ENCODE peak calls at places on chromosome 21, in five cellular contexts. One of them, this sample, is unnamed.

GRCh38 chr21:37047079-37047478 is 25.8 kb downstream of the PIGP start:
- DNase-seq in adipocyte: no peak
- DNase-seq in psoas muscle: no peak
- DNase-seq in prostate gland: no peak
- DNase-seq in mammary epithelial cell: peak; percentile 71
- DNase-seq in this sample: no peak

GRCh38 chr21:45270306-45270821 is 17.3 kb downstream of the POFUT2 start:
- DNase-seq in mammary epithelial cell: no peak
- DNase-seq in psoas muscle: no peak
- DNase-seq in prostate gland: no peak
- DNase-seq in adipocyte: no peak
- DNase-seq in this sample: no peak

GRCh38 chr21:33059319-33059894 is 10.5 kb upstream of the OLIG1 start:
- DNase-seq in psoas muscle: no peak
- DNase-seq in prostate gland: no peak
- DNase-seq in mammary epithelial cell: no peak
- DNase-seq in adipocyte: no peak
- DNase-seq in this sample: no peak

GRCh38 chr21:45209046-45209445 is 78.6 kb downstream of the POFUT2 start:
- DNase-seq in adipocyte: peak; percentile 61
- DNase-seq in prostate gland: no peak
- DNase-seq in mammary epithelial cell: peak; percentile 12
- DNase-seq in psoas muscle: no peak
- DNase-seq in this sample: peak; percentile 88

GRCh38 chr21:42654179-42654912 is 925 bp downstream of the PDE9A start:
- DNase-seq in mammary epithelial cell: peak; percentile 26
- DNase-seq in adipocyte: no peak
- DNase-seq in psoas muscle: no peak
- DNase-seq in prostate gland: no peak
- DNase-seq in this sample: no peak

GRCh38 chr21:18164483-18164882 is 80.2 kb upstream of the CHODL start:
- DNase-seq in prostate gland: no peak
- DNase-seq in adipocyte: no peak
- DNase-seq in mammary epithelial cell: no peak
- DNase-seq in psoas muscle: no peak
- DNase-seq in this sample: no peak

GRCh38 chr21:39048064-39048463 is 135.2 kb downstream of the PSMG1 start:
- DNase-seq in prostate gland: no peak
- DNase-seq in mammary epithelial cell: peak; percentile 95
- DNase-seq in psoas muscle: no peak
- DNase-seq in adipocyte: no peak
- DNase-seq in this sample: no peak

GRCh38 chr21:40052276-40052675 is 185.0 kb downstream of the PCP4 start:
- DNase-seq in prostate gland: no peak
- DNase-seq in psoas muscle: no peak
- DNase-seq in adipocyte: no peak
- DNase-seq in mammary epithelial cell: no peak
- DNase-seq in this sample: no peak

GRCh38 chr21:33089439-33089838 is 19.5 kb downstream of the OLIG1 start:
- DNase-seq in prostate gland: no peak
- DNase-seq in adipocyte: no peak
- DNase-seq in mammary epithelial cell: no peak
- DNase-seq in psoas muscle: no peak
- DNase-seq in this sample: no peak

GRCh38 chr21:31132574-31133242 is 94.4 kb upstream of the KRTAP19-8 start:
- DNase-seq in mammary epithelial cell: no peak
- DNase-seq in prostate gland: no peak
- DNase-seq in adipocyte: no peak
- DNase-seq in psoas muscle: no peak
- DNase-seq in this sample: peak; percentile 47

GRCh38 chr21:26845066-26845749 is at the start of gene ADAMTS1:
- DNase-seq in prostate gland: peak; percentile 68
- DNase-seq in psoas muscle: peak; percentile 91
- DNase-seq in mammary epithelial cell: peak; percentile 72
- DNase-seq in adipocyte: peak; percentile 96
- DNase-seq in this sample: peak; percentile 94

GRCh38 chr21:39527067-39527595 is 75.4 kb downstream of the SH3BGR start:
- DNase-seq in prostate gland: no peak
- DNase-seq in adipocyte: no peak
- DNase-seq in psoas muscle: no peak
- DNase-seq in mammary epithelial cell: no peak
- DNase-seq in this sample: no peak

GRCh38 chr21:14523234-14523633 is 22.9 kb downstream of the SAMSN1 start:
- DNase-seq in mammary epithelial cell: no peak
- DNase-seq in adipocyte: no peak
- DNase-seq in prostate gland: no peak
- DNase-seq in psoas muscle: peak; percentile 12
- DNase-seq in this sample: no peak

GRCh38 chr21:46439906-46440305 is 18.8 kb upstream of the DIP2A start:
- DNase-seq in mammary epithelial cell: no peak
- DNase-seq in prostate gland: no peak
- DNase-seq in adipocyte: no peak
- DNase-seq in psoas muscle: no peak
- DNase-seq in this sample: no peak
- H3K36me3 ChIP-seq in mammary epithelial cell: peaks cover 27% of the 10 kb centered on the region
- H3K36me3 ChIP-seq in prostate gland: peaks cover 1% of the 10 kb centered on the region
- H3K36me3 ChIP-seq in adipocyte: peaks cover 76% of the 10 kb centered on the region
- H3K36me3 ChIP-seq in psoas muscle: peaks cover 12% of the 10 kb centered on the region
- H3K36me3 ChIP-seq in this sample: peaks cover 23% of the 10 kb centered on the region

GRCh38 chr21:43885721-43886120 is 20.7 kb downstream of the AGPAT3 start:
- DNase-seq in adipocyte: no peak
- DNase-seq in mammary epithelial cell: no peak
- DNase-seq in psoas muscle: no peak
- DNase-seq in prostate gland: no peak
- DNase-seq in this sample: no peak

GRCh38 chr21:43884012-43884860 is 19.2 kb downstream of the AGPAT3 start:
- DNase-seq in mammary epithelial cell: peak; percentile 37
- DNase-seq in prostate gland: no peak
- DNase-seq in psoas muscle: no peak
- DNase-seq in adipocyte: no peak
- DNase-seq in this sample: no peak

GRCh38 chr21:43884861-43885370 is 19.9 kb downstream of the AGPAT3 start:
- DNase-seq in adipocyte: no peak
- DNase-seq in mammary epithelial cell: no peak
- DNase-seq in psoas muscle: no peak
- DNase-seq in prostate gland: no peak
- DNase-seq in this sample: no peak

GRCh38 chr21:43889055-43889454 is 24.0 kb downstream of the AGPAT3 start:
- DNase-seq in psoas muscle: no peak
- DNase-seq in prostate gland: no peak
- DNase-seq in mammary epithelial cell: no peak
- DNase-seq in adipocyte: no peak
- DNase-seq in this sample: no peak

DNA sequence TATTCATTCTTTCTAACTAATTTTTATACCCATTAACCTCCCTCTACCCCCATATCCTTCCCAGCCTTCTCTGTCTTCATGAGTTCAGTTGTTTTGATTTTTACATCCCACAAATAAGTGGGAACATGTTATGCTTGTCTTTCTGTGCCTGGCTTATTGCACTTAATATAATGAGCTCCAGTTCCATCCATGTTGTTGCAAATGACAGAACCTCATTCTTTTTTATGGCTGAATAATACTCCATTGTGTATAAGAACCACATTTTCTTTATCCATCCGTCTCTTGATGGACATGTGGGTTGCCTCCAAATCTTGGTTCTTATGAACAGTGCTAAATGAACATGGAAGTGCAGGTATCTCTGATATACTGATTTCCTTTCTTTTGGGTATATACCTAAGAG is 21.5 kb downstream of the AGPAT3 start:
- DNase-seq in adipocyte: no peak
- DNase-seq in psoas muscle: no peak
- DNase-seq in mammary epithelial cell: no peak
- DNase-seq in prostate gland: no peak
- DNase-seq in this sample: no peak
- H3K36me3 ChIP-seq in adipocyte: no peaks in the 10 kb centered on the region
- H3K36me3 ChIP-seq in psoas muscle: no peaks in the 10 kb centered on the region
- H3K36me3 ChIP-seq in mammary epithelial cell: no peaks in the 10 kb centered on the region
- H3K36me3 ChIP-seq in prostate gland: no peaks in the 10 kb centered on the region
- H3K36me3 ChIP-seq in this sample: no peaks in the 10 kb centered on the region

GRCh38 chr21:46388896-46389295 is 64.9 kb downstream of the PCNT start:
- DNase-seq in prostate gland: no peak
- DNase-seq in adipocyte: no peak
- DNase-seq in mammary epithelial cell: no peak
- DNase-seq in psoas muscle: peak; percentile 45
- DNase-seq in this sample: no peak

GRCh38 chr21:46392921-46393320 is 65.8 kb upstream of the DIP2A start:
- DNase-seq in mammary epithelial cell: no peak
- DNase-seq in prostate gland: no peak
- DNase-seq in psoas muscle: peak; percentile 83
- DNase-seq in adipocyte: no peak
- DNase-seq in this sample: peak; percentile 96

GRCh38 chr21:46388206-46388880 is 64.4 kb downstream of the PCNT start:
- DNase-seq in psoas muscle: peak; percentile 31
- DNase-seq in prostate gland: no peak
- DNase-seq in mammary epithelial cell: no peak
- DNase-seq in adipocyte: no peak
- DNase-seq in this sample: no peak

GRCh38 chr21:46391773-46392172 is 66.9 kb upstream of the DIP2A start:
- DNase-seq in prostate gland: no peak
- DNase-seq in psoas muscle: peak; percentile 12
- DNase-seq in adipocyte: no peak
- DNase-seq in mammary epithelial cell: no peak
- DNase-seq in this sample: no peak

DNA sequence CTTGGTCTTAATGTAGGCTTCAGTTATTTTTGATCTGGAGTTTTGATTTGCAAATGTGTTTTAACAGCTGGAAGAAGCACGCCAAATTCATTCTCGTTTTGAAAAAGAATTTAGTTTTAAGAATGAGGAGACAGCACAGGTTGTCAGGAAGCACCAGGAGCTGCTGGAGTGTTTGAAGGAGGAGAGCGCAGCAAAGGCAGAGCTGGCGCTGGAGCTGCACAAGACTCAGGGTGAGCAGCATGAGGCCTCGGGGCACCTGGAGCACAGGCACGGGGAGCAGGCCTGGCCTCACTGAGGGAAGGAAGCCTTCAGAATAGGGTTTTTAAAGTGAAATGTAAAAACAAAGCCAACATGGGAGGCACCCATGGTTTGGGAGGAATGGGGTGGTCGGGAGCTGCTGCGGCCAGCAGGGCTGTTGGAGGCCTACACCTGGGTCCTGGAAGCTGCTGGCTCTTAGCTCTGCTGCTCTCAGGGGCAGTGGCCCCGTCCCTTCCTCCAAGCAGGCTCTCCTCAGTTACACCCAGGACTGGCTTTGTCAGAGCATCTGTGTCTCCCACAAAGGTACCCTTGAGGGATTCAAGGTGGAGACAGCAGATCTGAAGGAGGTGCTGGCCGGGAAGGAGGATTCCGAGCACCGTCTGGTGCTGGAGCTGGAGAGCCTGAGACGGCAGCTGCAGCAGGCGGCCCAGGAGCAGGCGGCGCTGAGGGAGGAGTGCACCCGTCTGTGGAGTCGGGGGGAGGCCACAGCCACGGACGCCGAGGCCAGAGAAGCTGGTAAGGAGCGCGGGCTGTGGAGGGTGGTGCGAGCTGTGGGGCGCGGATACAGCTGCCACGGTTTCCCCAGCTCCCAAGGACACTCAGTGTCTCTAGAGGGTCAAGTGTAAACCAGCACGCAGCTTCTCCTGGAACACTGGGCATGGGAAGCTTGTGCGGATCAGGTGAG is 66.9 kb downstream of the PCNT start:
- DNase-seq in psoas muscle: peak; percentile 11
- DNase-seq in adipocyte: no peak
- DNase-seq in mammary epithelial cell: no peak
- DNase-seq in prostate gland: no peak
- DNase-seq in this sample: no peak
- H3K36me3 ChIP-seq in psoas muscle: no peaks in the 10 kb centered on the region
- H3K36me3 ChIP-seq in adipocyte: peaks cover 36% of the 10 kb centered on the region
- H3K36me3 ChIP-seq in mammary epithelial cell: no peaks in the 10 kb centered on the region
- H3K36me3 ChIP-seq in prostate gland: no peaks in the 10 kb centered on the region
- H3K36me3 ChIP-seq in this sample: peaks cover 4% of the 10 kb centered on the region

DNA sequence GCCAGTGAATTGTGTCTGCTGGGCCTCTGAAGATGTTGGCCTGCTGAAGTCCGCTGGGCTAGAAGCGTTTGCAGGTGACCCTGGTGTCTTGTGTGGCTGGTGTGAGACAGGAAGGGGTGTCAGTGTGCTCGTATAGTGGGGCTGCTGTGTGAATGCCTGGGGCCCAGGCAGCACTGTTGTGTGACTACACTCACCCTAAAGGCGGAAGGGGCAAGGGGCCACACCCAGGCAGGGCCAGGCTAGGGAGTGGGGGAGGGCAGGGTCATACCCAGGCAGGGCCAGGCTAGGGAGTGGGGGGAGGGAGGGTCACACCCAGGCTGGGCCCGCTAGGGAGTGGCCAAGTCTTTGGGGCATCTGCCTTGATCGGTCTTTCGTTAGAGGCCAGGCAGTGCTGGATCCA is 25.0 kb downstream of the PDXK start:
- DNase-seq in prostate gland: no peak
- DNase-seq in mammary epithelial cell: no peak
- DNase-seq in adipocyte: no peak
- DNase-seq in psoas muscle: no peak
- DNase-seq in this sample: no peak
- H3K36me3 ChIP-seq in prostate gland: peaks cover 7% of the 10 kb centered on the region
- H3K36me3 ChIP-seq in mammary epithelial cell: peaks cover 15% of the 10 kb centered on the region
- H3K36me3 ChIP-seq in adipocyte: peaks cover 67% of the 10 kb centered on the region
- H3K36me3 ChIP-seq in psoas muscle: peaks cover 3% of the 10 kb centered on the region
- H3K36me3 ChIP-seq in this sample: peaks cover 17% of the 10 kb centered on the region

GRCh38 chr21:46372014-46372485 is 48.1 kb downstream of the PCNT start:
- DNase-seq in mammary epithelial cell: no peak
- DNase-seq in adipocyte: no peak
- DNase-seq in psoas muscle: no peak
- DNase-seq in prostate gland: no peak
- DNase-seq in this sample: no peak
- H3K36me3 ChIP-seq in mammary epithelial cell: peaks cover 6% of the 10 kb centered on the region
- H3K36me3 ChIP-seq in adipocyte: peaks cover 20% of the 10 kb centered on the region
- H3K36me3 ChIP-seq in psoas muscle: peaks cover 2% of the 10 kb centered on the region
- H3K36me3 ChIP-seq in prostate gland: no peaks in the 10 kb centered on the region
- H3K36me3 ChIP-seq in this sample: peaks cover 7% of the 10 kb centered on the region

GRCh38 chr21:34858559-34858958 is 189.8 kb downstream of the CLIC6 start:
- DNase-seq in mammary epithelial cell: no peak
- DNase-seq in prostate gland: no peak
- DNase-seq in psoas muscle: no peak
- DNase-seq in adipocyte: no peak
- DNase-seq in this sample: peak; percentile 53
- H3K36me3 ChIP-seq in mammary epithelial cell: peaks cover 61% of the 10 kb centered on the region
- H3K36me3 ChIP-seq in prostate gland: no peaks in the 10 kb centered on the region
- H3K36me3 ChIP-seq in psoas muscle: peaks cover 20% of the 10 kb centered on the region
- H3K36me3 ChIP-seq in adipocyte: peaks cover 99% of the 10 kb centered on the region
- H3K36me3 ChIP-seq in this sample: peaks cover 97% of the 10 kb centered on the region

This sample was measured in GM23248.